ENCODE peak calls at places on chromosomes 16 and 17, in eight cellular contexts. One of them, this sample, is unnamed.

GRCh38 chr17:32100971-32101631 is 41.2 kb upstream of the RHOT1 start:
- DNase-seq in activated CD8-positive, alpha-beta T cell treated with anti-CD3 and anti-CD28 coated beads for 36 hours: no peak
- DNase-seq in heart left ventricle: no peak
- DNase-seq in neural crest cell: no peak
- DNase-seq in COR-L47: peak
- DNase-seq in chondrocyte: no peak
- DNase-seq in CD8-positive, alpha-beta T cell: no peak
- DNase-seq in IMR-90: no peak
- DNase-seq in this sample: no peak

GRCh38 chr17:71632328-71632727 is 488.5 kb upstream of the SOX9 start:
- DNase-seq in CD8-positive, alpha-beta T cell: no peak
- DNase-seq in COR-L47: peak
- DNase-seq in activated CD8-positive, alpha-beta T cell treated with anti-CD3 and anti-CD28 coated beads for 36 hours: no peak
- DNase-seq in IMR-90: peak
- DNase-seq in heart left ventricle: no peak
- DNase-seq in neural crest cell: no peak
- DNase-seq in chondrocyte: no peak
- DNase-seq in this sample: no peak

GRCh38 chr17:40909755-40910154 is 24.7 kb upstream of the KRT20 start:
- DNase-seq in CD8-positive, alpha-beta T cell: no peak
- DNase-seq in neural crest cell: no peak
- DNase-seq in COR-L47: no peak
- DNase-seq in heart left ventricle: no peak
- DNase-seq in IMR-90: peak
- DNase-seq in activated CD8-positive, alpha-beta T cell treated with anti-CD3 and anti-CD28 coated beads for 36 hours: no peak
- DNase-seq in chondrocyte: no peak
- DNase-seq in this sample: no peak

GRCh38 chr16:66298006-66298405 is 68.5 kb upstream of the CDH5 start:
- DNase-seq in CD8-positive, alpha-beta T cell: no peak
- DNase-seq in chondrocyte: no peak
- DNase-seq in activated CD8-positive, alpha-beta T cell treated with anti-CD3 and anti-CD28 coated beads for 36 hours: no peak
- DNase-seq in neural crest cell: no peak
- DNase-seq in IMR-90: no peak
- DNase-seq in COR-L47: no peak
- DNase-seq in heart left ventricle: no peak
- DNase-seq in this sample: no peak

GRCh38 chr16:84396537-84397008 is 28.2 kb downstream of the ATP2C2 start:
- DNase-seq in chondrocyte: peak
- DNase-seq in IMR-90: peak
- DNase-seq in CD8-positive, alpha-beta T cell: no peak
- DNase-seq in activated CD8-positive, alpha-beta T cell treated with anti-CD3 and anti-CD28 coated beads for 36 hours: no peak
- DNase-seq in heart left ventricle: no peak
- DNase-seq in neural crest cell: no peak
- DNase-seq in COR-L47: no peak
- DNase-seq in this sample: peak

GRCh38 chr16:88649924-88650748 is 717 bp downstream of the CYBA start:
- DNase-seq in chondrocyte: peak
- DNase-seq in heart left ventricle: no peak
- DNase-seq in activated CD8-positive, alpha-beta T cell treated with anti-CD3 and anti-CD28 coated beads for 36 hours: peak
- DNase-seq in IMR-90: peak
- DNase-seq in neural crest cell: no peak
- DNase-seq in COR-L47: no peak
- DNase-seq in CD8-positive, alpha-beta T cell: no peak
- DNase-seq in this sample: peak

GRCh38 chr16:88508868-88509748 is 56.0 kb downstream of the ZFPM1 start:
- DNase-seq in neural crest cell: no peak
- DNase-seq in COR-L47: no peak
- DNase-seq in IMR-90: no peak
- DNase-seq in CD8-positive, alpha-beta T cell: no peak
- DNase-seq in heart left ventricle: no peak
- DNase-seq in chondrocyte: no peak
- DNase-seq in activated CD8-positive, alpha-beta T cell treated with anti-CD3 and anti-CD28 coated beads for 36 hours: no peak
- DNase-seq in this sample: no peak

GRCh38 chr17:31702040-31702439 is 157.0 kb downstream of the COPRS start:
- DNase-seq in activated CD8-positive, alpha-beta T cell treated with anti-CD3 and anti-CD28 coated beads for 36 hours: no peak
- DNase-seq in neural crest cell: no peak
- DNase-seq in COR-L47: no peak
- DNase-seq in heart left ventricle: no peak
- DNase-seq in chondrocyte: no peak
- DNase-seq in CD8-positive, alpha-beta T cell: no peak
- DNase-seq in IMR-90: no peak
- DNase-seq in this sample: no peak

GRCh38 chr16:66544358-66544757 is 5.6 kb downstream of the TK2 start:
- DNase-seq in heart left ventricle: no peak
- DNase-seq in CD8-positive, alpha-beta T cell: no peak
- DNase-seq in neural crest cell: no peak
- DNase-seq in IMR-90: no peak
- DNase-seq in chondrocyte: no peak
- DNase-seq in activated CD8-positive, alpha-beta T cell treated with anti-CD3 and anti-CD28 coated beads for 36 hours: no peak
- DNase-seq in COR-L47: no peak
- DNase-seq in this sample: no peak

GRCh38 chr17:79340286-79340685 is 265.7 kb downstream of the ENGASE start:
- DNase-seq in chondrocyte: no peak
- DNase-seq in heart left ventricle: peak
- DNase-seq in neural crest cell: no peak
- DNase-seq in COR-L47: no peak
- DNase-seq in IMR-90: no peak
- DNase-seq in activated CD8-positive, alpha-beta T cell treated with anti-CD3 and anti-CD28 coated beads for 36 hours: no peak
- DNase-seq in CD8-positive, alpha-beta T cell: no peak
- DNase-seq in this sample: peak